ENCODE peak calls at places on chromosome 13, in six cellular contexts. B, J, O, K, G and M are unnamed samples.

GRCh38 chr13:62643007-62643483 is 1227.4 kb upstream of the PCDH20 start:
- DNase-seq in K (no peak), O (no peak), B (no peak), J (no peak), G (no peak), M (peak; percentile 1)

GRCh38 chr13:73096173-73097117 is 37.6 kb downstream of the KLF5 start:
- DNase-seq in O (no peak), B (no peak), G (no peak), K (no peak), J (no peak), M (no peak)

GRCh38 chr13:99327761-99328160 is 20.6 kb upstream of the GPR183 start:
- DNase-seq in O (no peak), K (no peak), B (no peak), G (no peak), J (no peak), M (no peak)

GRCh38 chr13:110334256-110334655 is 27.2 kb downstream of the COL4A2 start:
- DNase-seq in G (no peak), O (no peak), B (no peak), J (no peak), K (no peak), M (no peak)

GRCh38 chr13:77857810-77858209 is 60.8 kb downstream of the EDNRB start:
- DNase-seq in G (no peak), B (no peak), O (no peak), J (no peak), K (no peak), M (no peak)

GRCh38 chr13:110546933-110547332 is 14.6 kb downstream of the RAB20 start:
- DNase-seq in G (peak; percentile 93), O (peak; percentile 98), B (no peak), J (peak; percentile 28), K (peak; percentile 95), M (no peak)

GRCh38 chr13:20090349-20090748 is 70.5 kb downstream of the GJA3 start:
- DNase-seq in B (no peak), K (no peak), O (no peak), G (no peak), J (no peak), M (no peak)

GRCh38 chr13:23428183-23428528 is 5.3 kb downstream of the SACS start:
- DNase-seq in K (no peak), G (no peak), J (no peak), B (no peak), O (no peak), M (no peak)

GRCh38 chr13:111065698-111066097 is 49.4 kb upstream of the ARHGEF7 start:
- DNase-seq in J (no peak), O (no peak), K (no peak), G (no peak), B (no peak), M (no peak)

GRCh38 chr13:105159794-105160193 is 1375.7 kb downstream of the EFNB2 start:
- DNase-seq in B (no peak), O (no peak), K (no peak), G (no peak), J (no peak), M (no peak)

GRCh38 chr13:38685974-38686571 is 804 bp upstream of the FREM2 start:
- DNase-seq in B (no peak), J (no peak), K (no peak), O (no peak), G (no peak), M (no peak)

GRCh38 chr13:74134226-74134776 is at the start of gene KLF12:
- DNase-seq in J (peak; percentile 72), G (peak; percentile 92), O (peak; percentile 85), K (peak; percentile 83), B (peak; percentile 87), M (no peak)

GRCh38 chr13:49046534-49046933 is 70.8 kb downstream of the FNDC3A start:
- DNase-seq in J (no peak), K (no peak), B (no peak), G (no peak), O (no peak), M (no peak)

GRCh38 chr13:59531571-59532091 is 632.1 kb downstream of the DIAPH3 start:
- DNase-seq in B (peak; percentile 25), K (peak; percentile 67), O (peak; percentile 17), J (peak; percentile 8), G (peak; percentile 40), M (peak; percentile 62)

GRCh38 chr13:79874396-79875360 is 393.7 kb downstream of the NDFIP2 start:
- DNase-seq in J (no peak), G (no peak), O (no peak), B (no peak), K (no peak), M (no peak)

GRCh38 chr13:93224545-93224944 is 2.1 kb upstream of the GPC6 start:
- DNase-seq in G (no peak), O (no peak), K (no peak), J (no peak), B (no peak), M (no peak)

GRCh38 chr13:39779337-39780270 is 124.1 kb downstream of the COG6 start:
- DNase-seq in G (no peak), J (no peak), B (no peak), K (no peak), O (no peak), M (no peak)

GRCh38 chr13:98466634-98467236 is 110.2 kb downstream of the STK24 start:
- DNase-seq in B (no peak), O (no peak), J (no peak), K (no peak), G (peak; percentile 59), M (peak; percentile 62)

GRCh38 chr13:55613429-55614187 is 1527.1 kb upstream of the PRR20A start:
- DNase-seq in O (no peak), G (no peak), K (no peak), J (no peak), B (no peak), M (no peak)

DNA sequence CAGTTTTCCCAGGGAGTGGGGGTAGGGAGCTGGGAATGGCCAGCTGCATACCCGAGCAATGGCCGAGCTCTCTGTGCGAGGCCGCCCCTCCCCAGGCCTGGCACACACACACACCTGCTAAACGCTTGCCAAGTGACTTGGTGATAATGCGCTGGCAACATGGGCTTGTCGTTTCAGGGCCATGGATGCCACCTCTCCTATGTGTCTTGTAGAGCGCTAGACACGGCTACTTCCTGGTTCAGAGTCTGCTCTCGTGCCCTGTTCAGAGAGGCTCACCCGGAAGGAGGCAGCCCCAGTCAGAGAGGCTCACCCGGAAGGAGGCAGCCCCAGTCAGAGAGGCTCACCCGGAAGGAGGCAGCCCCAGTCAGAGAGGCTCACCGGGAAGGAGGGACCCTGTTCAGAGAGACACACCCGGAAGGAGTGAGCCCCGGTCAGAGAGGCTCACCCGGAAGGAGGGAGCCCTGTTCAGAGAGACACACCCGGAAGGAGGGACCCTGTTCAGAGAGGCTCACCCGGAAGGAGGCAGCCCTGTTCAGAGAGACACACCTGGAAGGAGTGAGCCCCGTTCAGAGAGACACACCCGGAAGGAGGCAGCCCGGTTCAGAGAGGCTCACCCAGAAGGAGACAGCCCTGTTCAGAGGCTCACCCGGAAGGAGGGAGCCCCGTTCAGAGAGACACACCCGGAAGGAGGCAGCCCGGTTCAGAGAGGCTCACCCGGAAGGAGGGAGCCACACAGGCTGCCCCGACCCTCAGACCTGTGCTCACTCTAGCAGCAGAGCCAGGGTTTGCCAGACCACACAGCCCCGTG is 4.2 kb downstream of the ADPRHL1 start:
- DNase-seq in G (peak; percentile 83), J (no peak), K (peak; percentile 86), B (peak; percentile 64), O (peak; percentile 80), M (peak; percentile 59)
- TF ChIP-seq POLR2A in G (peak; percentile 61), J (no peak), K (no peak), B (no peak), O (no peak), M (no peak)

GRCh38 chr13:106479849-106480400 is 55.5 kb downstream of the EFNB2 start:
- DNase-seq in G (no peak), O (no peak), K (no peak), B (no peak), J (no peak), M (no peak)
- TF ChIP-seq POLR2A in G (no peak), O (no peak), K (no peak), B (no peak), J (no peak), M (no peak)

GRCh38 chr13:33109801-33110200 is 93.6 kb downstream of the KL start:
- DNase-seq in G (no peak), J (no peak), K (no peak), B (no peak), O (no peak), M (no peak)

GRCh38 chr13:33111414-33112110 is 95.3 kb downstream of the KL start:
- DNase-seq in B (peak; percentile 55), G (peak; percentile 45), J (no peak), O (no peak), K (no peak), M (no peak)

GRCh38 chr13:33110386-33110712 is 94.1 kb downstream of the KL start:
- DNase-seq in K (no peak), J (no peak), O (no peak), G (no peak), B (no peak), M (no peak)

GRCh38 chr13:33109319-33109718 is 93.1 kb downstream of the KL start:
- DNase-seq in B (no peak), K (no peak), J (no peak), G (no peak), O (no peak), M (no peak)

DNA sequence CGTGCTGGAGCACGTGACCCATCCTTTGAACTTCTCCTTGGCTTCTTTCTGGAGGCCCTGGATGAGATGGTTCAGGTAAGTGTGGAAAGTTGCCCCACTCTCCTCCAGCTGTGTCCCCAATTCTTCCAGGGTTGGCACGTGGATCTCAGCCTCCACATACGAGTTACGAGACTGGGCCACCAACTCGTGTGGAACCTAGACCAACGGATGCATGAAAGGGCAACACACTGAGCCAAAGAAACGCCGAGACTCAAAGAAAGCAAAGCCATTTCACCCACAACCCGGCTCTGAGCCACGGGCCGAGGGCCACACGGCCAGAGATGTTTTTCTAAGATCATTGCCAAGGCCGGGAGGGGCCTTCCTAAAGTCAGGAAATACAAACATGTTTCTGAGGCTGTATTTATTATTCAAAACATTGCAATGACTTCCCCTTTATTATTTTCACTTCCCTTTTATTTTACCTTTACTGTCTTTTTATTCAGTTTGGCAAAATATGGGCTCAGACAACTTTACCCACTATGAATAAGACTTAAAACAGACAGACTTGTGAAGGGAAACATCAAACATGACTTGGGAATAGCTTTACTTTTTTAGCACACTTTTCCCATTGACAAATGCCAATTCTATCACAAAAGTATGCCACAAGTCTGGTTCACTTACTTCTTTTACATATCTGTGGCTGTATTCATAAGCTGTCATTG is 94.6 kb downstream of the KL start:
- DNase-seq in J (no peak), O (no peak), B (no peak), G (no peak), K (no peak), M (no peak)
- TF ChIP-seq POLR2A in J (no peak), O (no peak), B (no peak), G (no peak), K (no peak), M (no peak)

GRCh38 chr13:113582841-113583631 is 1.5 kb upstream of the TFDP1 start:
- DNase-seq in G (peak; percentile 6), O (peak; percentile 3), K (peak; percentile 22), B (peak; percentile 8), J (no peak), M (no peak)

GRCh38 chr13:113586661-113587479 is 2.3 kb downstream of the TFDP1 start:
- DNase-seq in O (peak; percentile 7), G (peak; percentile 6), B (peak; percentile 7), J (no peak), K (peak; percentile 21), M (no peak)

GRCh38 chr13:113584205-113584869 is at the start of gene TFDP1:
- DNase-seq in K (peak; percentile 78), O (peak; percentile 37), G (peak; percentile 79), J (no peak), B (peak; percentile 62), M (peak; percentile 96)

GRCh38 chr13:113585828-113586355 is 1.3 kb downstream of the TFDP1 start:
- DNase-seq in G (peak; percentile 7), K (peak; percentile 23), B (peak; percentile 6), J (no peak), O (peak; percentile 3), M (peak; percentile 87)

GRCh38 chr13:113584870-113585671 is 518 bp downstream of the TFDP1 start:
- DNase-seq in K (peak; percentile 24), B (peak; percentile 13), J (no peak), G (peak; percentile 17), O (peak; percentile 8), M (peak; percentile 63)
- TF ChIP-seq POLR2A in K (no peak), B (no peak), J (no peak), G (no peak), O (no peak), M (peak; percentile 32)